ENCODE peak calls at places on chromosomes 11 and 22, in six cellular contexts. Y, P, X, K, N and W are unnamed samples.

GRCh38 chr11:2109541-2110019 is 29.6 kb downstream of the IGF2 start:
- DNase-seq in X (no peak), Y (no peak), P (no peak), N (no peak), K (no peak), W (no peak)

GRCh38 chr11:33383075-33383919 is 126.1 kb downstream of the HIPK3 start:
- DNase-seq in X (no peak), Y (no peak), K (no peak), P (no peak), N (peak), W (no peak)

GRCh38 chr11:12390687-12391110 is 13.3 kb downstream of the PARVA start:
- DNase-seq in N (no peak), Y (no peak), X (no peak), P (no peak), K (no peak), W (no peak)

GRCh38 chr11:6771926-6772898 is at the start of gene OR2AG2:
- DNase-seq in X (no peak), K (no peak), P (no peak), N (peak), Y (no peak), W (no peak)

GRCh38 chr22:30004689-30005088 is 75.6 kb upstream of the HORMAD2 start:
- DNase-seq in K (no peak), X (no peak), Y (no peak), N (no peak), P (no peak), W (peak)

GRCh38 chr11:112320668-112321067 is 60.0 kb upstream of the PLET1 start:
- DNase-seq in K (no peak), Y (peak), N (no peak), P (no peak), X (no peak), W (no peak)

GRCh38 chr11:64121637-64122410 is 44.1 kb downstream of the MACROD1 start:
- DNase-seq in P (no peak), N (no peak), X (peak), Y (no peak), K (no peak), W (no peak)

GRCh38 chr11:119782021-119782420 is 53.0 kb upstream of the NECTIN1 start:
- DNase-seq in K (no peak), P (no peak), N (no peak), X (peak), Y (no peak), W (no peak)

GRCh38 chr22:37388538-37388937 is 38.7 kb downstream of the ELFN2 start:
- DNase-seq in X (no peak), K (no peak), N (no peak), Y (no peak), P (no peak), W (no peak)

GRCh38 chr11:118180300-118180703 is 3.9 kb upstream of the SCN2B start:
- DNase-seq in P (no peak), K (no peak), X (peak), Y (peak), N (no peak), W (no peak)

GRCh38 chr22:27149886-27150529 is 492.6 kb downstream of the MIAT start:
- DNase-seq in X (no peak), N (no peak), P (no peak), K (no peak), Y (no peak), W (no peak)

GRCh38 chr11:36362902-36363301 is 66.8 kb downstream of the PRR5L start:
- DNase-seq in N (no peak), K (no peak), Y (no peak), X (no peak), P (no peak), W (no peak)

DNA sequence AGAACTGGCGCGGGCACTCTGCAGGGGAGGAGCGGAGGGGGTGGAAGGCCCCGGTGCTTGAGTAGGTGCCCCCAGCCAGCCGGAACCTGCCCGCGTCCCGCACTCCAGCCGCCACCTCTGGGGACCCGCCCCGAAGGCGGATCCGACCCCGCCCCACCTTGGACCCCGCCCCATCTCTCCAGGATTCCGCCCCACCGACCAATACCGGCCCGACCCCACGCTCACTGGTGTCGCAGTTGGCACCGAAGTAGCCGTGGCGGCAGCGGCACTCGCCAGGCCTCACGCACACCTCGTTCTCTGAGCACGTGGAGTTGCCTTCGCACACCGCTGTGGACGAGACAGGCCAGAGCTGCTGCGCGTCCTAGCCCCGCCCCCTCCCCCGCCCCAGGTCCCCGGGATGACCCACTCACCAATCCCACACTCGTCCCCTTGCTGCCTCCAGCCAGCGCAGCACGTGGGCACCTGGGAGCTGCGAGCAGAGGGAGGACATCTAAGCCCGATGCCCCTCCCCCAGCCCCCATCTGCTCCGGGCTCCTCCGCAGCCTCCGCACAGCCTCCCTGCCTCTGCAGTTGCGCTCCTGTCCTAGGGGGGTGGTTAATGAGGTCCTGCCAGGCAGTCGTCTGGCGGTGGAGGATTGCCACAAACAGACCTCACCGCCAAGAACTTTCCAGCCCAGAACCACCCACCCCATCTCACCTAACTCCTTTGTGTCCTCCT is 5.9 kb downstream of the SCARF2 start:
- DNase-seq in K (no peak), N (no peak), Y (no peak), X (peak), P (no peak), W (no peak)
- H3K4me3 ChIP-seq in K (peak), N (no peak), Y (peak), X (peak), P (peak), W (peak)

GRCh38 chr11:37710031-37710430 is 1112.0 kb upstream of the RAG2 start:
- DNase-seq in K (no peak), Y (no peak), N (no peak), X (no peak), P (no peak), W (no peak)

DNA sequence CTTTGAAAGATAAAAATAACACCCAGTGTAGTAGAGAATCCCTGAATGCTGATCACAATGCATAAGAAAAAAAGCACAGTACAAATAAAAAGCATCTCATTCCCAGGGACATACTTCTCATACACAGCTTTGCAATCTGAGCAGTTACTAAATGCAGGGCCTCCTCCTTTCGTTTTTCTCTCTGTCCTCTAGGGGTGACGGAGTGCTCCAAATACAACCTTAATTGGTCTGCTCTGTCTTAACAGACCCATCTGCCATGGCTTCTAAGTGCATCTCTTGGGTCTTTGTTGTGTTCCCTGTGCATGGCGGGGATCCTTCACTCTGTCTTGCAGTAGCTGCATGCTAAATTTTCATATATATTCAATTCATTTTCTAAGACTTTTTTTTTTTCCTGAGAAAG is 1114.2 kb upstream of the RAG2 start:
- DNase-seq in K (no peak), P (no peak), Y (no peak), N (no peak), X (peak), W (no peak)
- TF ChIP-seq CTCF in K (no peak), P (no peak), Y (no peak), N (no peak), X (peak), W (no peak)

GRCh38 chr11:5367461-5368074 is 16.0 kb upstream of the OR51M1 start:
- DNase-seq in N (no peak), K (no peak), X (no peak), P (no peak), Y (no peak), W (peak)
- H3K4me3 ChIP-seq in N (no peak), K (no peak), X (no peak), P (no peak), Y (no peak), W (no peak)

GRCh38 chr22:44344407-44344806 is 31.7 kb upstream of the SHISAL1 start:
- DNase-seq in X (no peak), N (no peak), Y (no peak), P (no peak), K (no peak), W (no peak)
- TF ChIP-seq CTCF in X (no peak), N (no peak), Y (no peak), P (no peak), K (no peak), W (no peak)

DNA sequence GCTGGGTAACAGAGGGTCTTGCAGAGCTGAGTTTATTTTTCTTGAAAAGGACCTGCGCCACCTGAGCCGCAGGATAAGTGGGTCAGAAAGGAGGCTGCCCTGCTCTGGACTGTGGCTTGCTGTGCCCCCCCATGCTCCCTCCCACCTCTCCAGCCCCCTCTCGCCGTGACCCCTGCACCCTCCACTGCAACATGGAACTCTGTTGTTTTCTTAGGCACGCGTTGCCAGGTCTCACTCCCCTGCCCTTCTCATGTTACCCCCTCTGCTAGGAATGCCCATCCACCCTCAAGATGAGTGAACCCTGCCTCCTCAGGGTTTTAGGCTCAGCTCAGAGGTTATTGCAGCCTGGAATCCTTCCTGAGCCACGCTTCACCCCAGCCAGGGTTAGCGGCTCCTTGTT is 10.8 kb downstream of the ETS1 start:
- DNase-seq in X (peak), N (no peak), Y (no peak), P (no peak), K (no peak), W (no peak)
- H3K4me3 ChIP-seq in X (no peak), N (no peak), Y (peak), P (no peak), K (no peak), W (no peak)